ENCODE peak calls at places on chromosomes 1 and 21, in eight cellular contexts. One of them, this sample, is unnamed.

GRCh38 chr1:206923009-206923960 is 1.5 kb upstream of the FCMR start:
- DNase-seq in stimulated activated CD4-positive, alpha-beta T cell treated with anti-CD3 and anti-CD28 coated beads, TNF-alpha, amount 100 ng/mL, for 4 hours: peak
- DNase-seq in COR-L47: no peak
- DNase-seq in WTC11: no peak
- DNase-seq in AG09309: no peak
- DNase-seq in upper lobe of left lung: no peak
- DNase-seq in iris pigment epithelial cell: no peak
- DNase-seq in T follicular helper cell: peak
- DNase-seq in this sample: peak

GRCh38 chr1:8427986-8428385 is 110.1 kb downstream of the SLC45A1 start:
- DNase-seq in stimulated activated CD4-positive, alpha-beta T cell treated with anti-CD3 and anti-CD28 coated beads, TNF-alpha, amount 100 ng/mL, for 4 hours: no peak
- DNase-seq in COR-L47: no peak
- DNase-seq in WTC11: no peak
- DNase-seq in AG09309: no peak
- DNase-seq in upper lobe of left lung: no peak
- DNase-seq in iris pigment epithelial cell: no peak
- DNase-seq in T follicular helper cell: no peak
- DNase-seq in this sample: no peak

GRCh38 chr1:110478886-110479285 is 27.9 kb downstream of the PROK1 start:
- DNase-seq in stimulated activated CD4-positive, alpha-beta T cell treated with anti-CD3 and anti-CD28 coated beads, TNF-alpha, amount 100 ng/mL, for 4 hours: no peak
- DNase-seq in COR-L47: no peak
- DNase-seq in WTC11: no peak
- DNase-seq in AG09309: no peak
- DNase-seq in upper lobe of left lung: no peak
- DNase-seq in iris pigment epithelial cell: no peak
- DNase-seq in T follicular helper cell: no peak
- DNase-seq in this sample: no peak

GRCh38 chr21:38925923-38926322 is 120.2 kb downstream of the ETS2 start:
- DNase-seq in stimulated activated CD4-positive, alpha-beta T cell treated with anti-CD3 and anti-CD28 coated beads, TNF-alpha, amount 100 ng/mL, for 4 hours: no peak
- DNase-seq in COR-L47: no peak
- DNase-seq in WTC11: no peak
- DNase-seq in AG09309: peak
- DNase-seq in upper lobe of left lung: no peak
- DNase-seq in iris pigment epithelial cell: peak
- DNase-seq in T follicular helper cell: no peak
- DNase-seq in this sample: no peak

GRCh38 chr1:244830639-244831038 is 4.8 kb upstream of the COX20 start:
- DNase-seq in stimulated activated CD4-positive, alpha-beta T cell treated with anti-CD3 and anti-CD28 coated beads, TNF-alpha, amount 100 ng/mL, for 4 hours: no peak
- DNase-seq in COR-L47: no peak
- DNase-seq in WTC11: no peak
- DNase-seq in AG09309: no peak
- DNase-seq in upper lobe of left lung: no peak
- DNase-seq in iris pigment epithelial cell: peak
- DNase-seq in T follicular helper cell: no peak
- DNase-seq in this sample: no peak

GRCh38 chr1:62299426-62300200 is 19.6 kb downstream of the KANK4 start:
- DNase-seq in stimulated activated CD4-positive, alpha-beta T cell treated with anti-CD3 and anti-CD28 coated beads, TNF-alpha, amount 100 ng/mL, for 4 hours: no peak
- DNase-seq in COR-L47: peak
- DNase-seq in WTC11: no peak
- DNase-seq in AG09309: no peak
- DNase-seq in upper lobe of left lung: no peak
- DNase-seq in iris pigment epithelial cell: no peak
- DNase-seq in T follicular helper cell: no peak
- DNase-seq in this sample: no peak

GRCh38 chr1:172359531-172359991 is 60.9 kb upstream of the C1orf105 start:
- DNase-seq in stimulated activated CD4-positive, alpha-beta T cell treated with anti-CD3 and anti-CD28 coated beads, TNF-alpha, amount 100 ng/mL, for 4 hours: no peak
- DNase-seq in COR-L47: peak
- DNase-seq in WTC11: no peak
- DNase-seq in AG09309: peak
- DNase-seq in upper lobe of left lung: no peak
- DNase-seq in iris pigment epithelial cell: peak
- DNase-seq in T follicular helper cell: no peak
- DNase-seq in this sample: no peak

GRCh38 chr1:27152829-27153548 is 1.9 kb downstream of the SLC9A1 start:
- DNase-seq in stimulated activated CD4-positive, alpha-beta T cell treated with anti-CD3 and anti-CD28 coated beads, TNF-alpha, amount 100 ng/mL, for 4 hours: no peak
- DNase-seq in COR-L47: no peak
- DNase-seq in WTC11: no peak
- DNase-seq in AG09309: no peak
- DNase-seq in upper lobe of left lung: no peak
- DNase-seq in iris pigment epithelial cell: no peak
- DNase-seq in T follicular helper cell: no peak
- DNase-seq in this sample: no peak

GRCh38 chr1:43933386-43934278 is at the start of gene ARTN:
- DNase-seq in stimulated activated CD4-positive, alpha-beta T cell treated with anti-CD3 and anti-CD28 coated beads, TNF-alpha, amount 100 ng/mL, for 4 hours: no peak
- DNase-seq in COR-L47: no peak
- DNase-seq in WTC11: peak
- DNase-seq in AG09309: no peak
- DNase-seq in upper lobe of left lung: peak
- DNase-seq in iris pigment epithelial cell: no peak
- DNase-seq in T follicular helper cell: no peak
- DNase-seq in this sample: no peak

GRCh38 chr1:100785399-100786082 is 66.0 kb downstream of the VCAM1 start:
- DNase-seq in stimulated activated CD4-positive, alpha-beta T cell treated with anti-CD3 and anti-CD28 coated beads, TNF-alpha, amount 100 ng/mL, for 4 hours: no peak
- DNase-seq in COR-L47: no peak
- DNase-seq in WTC11: no peak
- DNase-seq in AG09309: no peak
- DNase-seq in upper lobe of left lung: no peak
- DNase-seq in iris pigment epithelial cell: peak
- DNase-seq in T follicular helper cell: no peak
- DNase-seq in this sample: no peak

GRCh38 chr1:41810446-41810845 is 108.3 kb downstream of the HIVEP3 start:
- DNase-seq in stimulated activated CD4-positive, alpha-beta T cell treated with anti-CD3 and anti-CD28 coated beads, TNF-alpha, amount 100 ng/mL, for 4 hours: no peak
- DNase-seq in COR-L47: no peak
- DNase-seq in WTC11: peak
- DNase-seq in AG09309: no peak
- DNase-seq in upper lobe of left lung: no peak
- DNase-seq in iris pigment epithelial cell: peak
- DNase-seq in T follicular helper cell: no peak
- DNase-seq in this sample: peak

GRCh38 chr1:172473302-172473701 is 29.4 kb upstream of the PIGC start:
- DNase-seq in stimulated activated CD4-positive, alpha-beta T cell treated with anti-CD3 and anti-CD28 coated beads, TNF-alpha, amount 100 ng/mL, for 4 hours: no peak
- DNase-seq in COR-L47: no peak
- DNase-seq in WTC11: no peak
- DNase-seq in AG09309: no peak
- DNase-seq in upper lobe of left lung: no peak
- DNase-seq in iris pigment epithelial cell: no peak
- DNase-seq in T follicular helper cell: no peak
- DNase-seq in this sample: no peak

GRCh38 chr1:15501208-15502032 is 22.6 kb downstream of the CASP9 start:
- DNase-seq in stimulated activated CD4-positive, alpha-beta T cell treated with anti-CD3 and anti-CD28 coated beads, TNF-alpha, amount 100 ng/mL, for 4 hours: no peak
- DNase-seq in COR-L47: peak
- DNase-seq in WTC11: peak
- DNase-seq in AG09309: no peak
- DNase-seq in upper lobe of left lung: no peak
- DNase-seq in iris pigment epithelial cell: peak
- DNase-seq in T follicular helper cell: peak
- DNase-seq in this sample: peak

GRCh38 chr1:34825455-34826081 is 32.8 kb downstream of the GJA4 start:
- DNase-seq in stimulated activated CD4-positive, alpha-beta T cell treated with anti-CD3 and anti-CD28 coated beads, TNF-alpha, amount 100 ng/mL, for 4 hours: no peak
- DNase-seq in COR-L47: no peak
- DNase-seq in WTC11: no peak
- DNase-seq in AG09309: no peak
- DNase-seq in upper lobe of left lung: peak
- DNase-seq in iris pigment epithelial cell: no peak
- DNase-seq in T follicular helper cell: no peak
- DNase-seq in this sample: no peak

GRCh38 chr1:235708390-235708962 is 58.9 kb upstream of the GNG4 start:
- DNase-seq in stimulated activated CD4-positive, alpha-beta T cell treated with anti-CD3 and anti-CD28 coated beads, TNF-alpha, amount 100 ng/mL, for 4 hours: no peak
- DNase-seq in COR-L47: no peak
- DNase-seq in WTC11: no peak
- DNase-seq in AG09309: peak
- DNase-seq in upper lobe of left lung: no peak
- DNase-seq in iris pigment epithelial cell: peak
- DNase-seq in T follicular helper cell: no peak
- DNase-seq in this sample: no peak

This sample was measured in naive thymus-derived CD8-positive, alpha-beta T cell.